ENCODE peak calls at places on chromosomes 6 and 20, in nine cellular contexts. Y is fibroblast of the aortic adventitia; P is colonic mucosa; S is nephron progenitor cell; O is dorsolateral prefrontal cortex; W is CD4-positive, alpha-beta T cell; N is lower leg skin; X is endodermal cell; M is GM12864. G is an unnamed sample.

GRCh38 chr6:125947581-125947980 is 9.0 kb upstream of the HINT3 start:
- DNase-seq in Y (peak; percentile 91), P (no peak), S (no peak), O (no peak), W (no peak), N (peak; percentile 46), X (no peak), M (no peak), G (peak; percentile 87)

GRCh38 chr20:1524004-1524403 is 32.8 kb upstream of the SIRPB2 start:
- DNase-seq in Y (no peak), P (no peak), S (no peak), O (no peak), W (no peak), N (no peak), X (no peak), M (no peak), G (no peak)

GRCh38 chr6:40962241-40962640 is 76.8 kb downstream of the UNC5CL start:
- DNase-seq in Y (peak; percentile 48), P (no peak), S (no peak), O (no peak), W (no peak), N (no peak), X (no peak), M (peak; percentile 29), G (peak; percentile 98)

GRCh38 chr20:10716855-10717254 is 43.1 kb upstream of the JAG1 start:
- DNase-seq in Y (no peak), P (no peak), S (no peak), O (no peak), W (no peak), N (no peak), X (no peak), M (no peak), G (no peak)

GRCh38 chr20:4797275-4797674 is 75.6 kb downstream of the PRND start:
- DNase-seq in Y (peak; percentile 34), P (no peak), S (no peak), O (no peak), W (no peak), N (no peak), X (no peak), M (no peak), G (no peak)

GRCh38 chr6:142943746-142944125 is 1.2 kb downstream of the HIVEP2 start:
- DNase-seq in Y (peak; percentile 55), P (peak; percentile 29), S (peak; percentile 16), O (no peak), W (peak; percentile 30), N (no peak), X (peak; percentile 68), M (peak; percentile 29), G (peak; percentile 47)

GRCh38 chr20:64001607-64002011 is 20.7 kb downstream of the PRPF6 start:
- DNase-seq in Y (no peak), P (no peak), S (no peak), O (no peak), W (no peak), N (no peak), X (no peak), M (no peak), G (no peak)

GRCh38 chr6:11307226-11307625 is 74.8 kb upstream of the NEDD9 start:
- DNase-seq in Y (no peak), P (no peak), S (no peak), O (no peak), W (no peak), N (no peak), X (no peak), M (no peak), G (peak; percentile 39)

GRCh38 chr20:14757728-14758127 is 420.3 kb upstream of the FLRT3 start:
- DNase-seq in Y (no peak), P (no peak), S (no peak), O (no peak), W (no peak), N (no peak), X (peak; percentile 68), M (no peak), G (no peak)
- TF ChIP-seq CTCF in Y (no peak), P (no peak), S (no peak), O (no peak), W (no peak), N (no peak), X (peak; percentile 72), M (no peak), G (no peak)

GRCh38 chr6:168057836-168058235 is 21.2 kb downstream of the FRMD1 start:
- DNase-seq in Y (no peak), P (no peak), S (no peak), O (no peak), W (no peak), N (no peak), X (no peak), M (no peak), G (no peak)

GRCh38 chr6:168061269-168062210 is 17.5 kb downstream of the FRMD1 start:
- DNase-seq in Y (no peak), P (no peak), S (no peak), O (no peak), W (no peak), N (no peak), X (no peak), M (no peak), G (no peak)

GRCh38 chr6:168062346-168063289 is 16.4 kb downstream of the FRMD1 start:
- DNase-seq in Y (no peak), P (no peak), S (no peak), O (no peak), W (no peak), N (no peak), X (no peak), M (no peak), G (no peak)

GRCh38 chr6:168058691-168059551 is 20.1 kb downstream of the FRMD1 start:
- DNase-seq in Y (no peak), P (no peak), S (no peak), O (no peak), W (no peak), N (no peak), X (peak; percentile 82), M (no peak), G (no peak)

DNA sequence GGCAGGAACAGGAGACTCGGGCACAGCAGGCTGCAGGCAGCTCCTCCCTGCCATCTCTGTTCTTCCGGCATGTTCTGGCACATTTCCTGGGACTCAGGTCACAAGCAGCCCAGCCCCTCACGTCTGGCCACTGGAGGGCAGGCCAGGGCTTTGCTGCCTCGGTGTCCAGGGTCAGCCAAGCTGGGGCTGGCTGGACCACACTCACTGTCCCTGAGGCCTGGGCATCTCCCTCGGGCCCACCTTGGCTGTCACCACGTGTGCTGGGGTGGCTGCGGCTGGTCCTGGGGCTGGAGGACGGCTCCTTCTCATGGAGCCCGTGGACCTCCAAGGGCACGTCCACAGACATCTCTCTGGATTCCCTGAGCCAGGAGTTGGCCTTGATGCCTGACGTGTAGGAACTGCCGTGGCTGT is 18.5 kb downstream of the FRMD1 start:
- DNase-seq in Y (peak; percentile 59), P (peak; percentile 86), S (peak; percentile 68), O (peak; percentile 68), W (no peak), N (no peak), X (peak; percentile 87), M (no peak), G (no peak)
- TF ChIP-seq CTCF in Y (peak; percentile 54), P (peak; percentile 60), S (peak; percentile 65), O (peak; percentile 28), W (no peak), N (no peak), X (peak; percentile 87), M (no peak), G (no peak)

GRCh38 chr6:164283574-164283973 is 869.1 kb downstream of the QKI start:
- DNase-seq in Y (no peak), P (no peak), S (no peak), O (no peak), W (no peak), N (no peak), X (no peak), M (no peak), G (no peak)
- TF ChIP-seq CTCF in Y (no peak), P (no peak), S (no peak), O (no peak), W (no peak), N (no peak), X (no peak), M (no peak), G (no peak)

DNA sequence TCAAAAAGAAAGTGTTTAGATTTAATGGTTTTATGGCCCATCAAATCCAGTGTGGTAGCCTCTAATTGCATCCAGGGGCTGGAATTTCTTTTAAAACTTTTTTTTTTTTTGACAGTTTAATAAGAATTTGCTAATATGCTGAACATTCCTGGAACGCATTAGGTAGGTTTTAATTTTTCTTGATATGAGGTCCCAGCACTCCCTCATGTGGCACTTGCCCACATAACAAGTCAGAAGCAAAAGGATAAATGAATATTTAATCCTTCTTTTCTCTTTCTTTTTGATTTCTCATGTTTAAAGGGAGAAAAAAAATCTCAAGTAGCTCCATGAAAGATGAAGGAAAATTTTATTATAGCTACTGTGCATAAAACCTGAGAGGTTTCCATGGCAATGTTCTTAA is 13.5 kb downstream of the HAO1 start:
- DNase-seq in Y (peak; percentile 75), P (no peak), S (no peak), O (no peak), W (no peak), N (no peak), X (no peak), M (no peak), G (peak; percentile 56)
- TF ChIP-seq CTCF in Y (peak; percentile 75), P (no peak), S (peak; percentile 44), O (peak; percentile 53), W (no peak), N (no peak), X (peak; percentile 78), M (no peak), G (peak; percentile 71)